ENCODE peak calls at places on chromosome 14, in eight cellular contexts. Z, B, A, Q, S, G, V and P are unnamed samples. For H3K4me1, the result is how much of the 10 kb centered on the place peaks cover.

GRCh38 chr14:30417121-30417520 is 141.8 kb upstream of the G2E3 start:
- DNase-seq in A (no peak), S (no peak), B (no peak), Q (no peak), V (no peak), Z (no peak), G (no peak), P (no peak)

GRCh38 chr14:38208825-38209562 is 1.3 kb downstream of the SSTR1 start:
- DNase-seq in B (no peak), V (peak), S (no peak), A (no peak), Q (no peak), Z (peak), G (no peak), P (no peak)

GRCh38 chr14:36066636-36067035 is 109.9 kb downstream of the PTCSC3 start:
- DNase-seq in V (no peak), B (no peak), G (no peak), A (no peak), S (no peak), Q (no peak), Z (no peak), P (no peak)

GRCh38 chr14:51735851-51736250 is 84.1 kb downstream of the FRMD6 start:
- DNase-seq in Z (no peak), A (no peak), Q (no peak), B (no peak), S (no peak), V (no peak), G (no peak), P (no peak)

GRCh38 chr14:102442241-102443211 is 67.0 kb downstream of the ANKRD9 start:
- DNase-seq in A (no peak), G (no peak), Q (no peak), V (no peak), B (no peak), Z (peak), S (no peak), P (no peak)

GRCh38 chr14:59283380-59283779 is 94.9 kb downstream of the DAAM1 start:
- DNase-seq in V (no peak), Z (no peak), B (no peak), Q (no peak), G (no peak), A (no peak), S (no peak), P (no peak)

GRCh38 chr14:81211844-81212243 is 8.9 kb downstream of the GTF2A1 start:
- DNase-seq in G (peak), A (no peak), Z (no peak), S (peak), V (no peak), Q (no peak), B (no peak), P (peak)

GRCh38 chr14:78175412-78175811 is 5.2 kb downstream of the NRXN3 start:
- DNase-seq in V (no peak), G (no peak), S (no peak), B (no peak), Z (no peak), A (no peak), Q (no peak), P (no peak)

GRCh38 chr14:99531221-99532096 is 50.2 kb downstream of the CCNK start:
- DNase-seq in V (no peak), B (no peak), Q (no peak), G (no peak), S (no peak), Z (peak), A (no peak), P (no peak)
- H3K4me1 ChIP-seq in V (under half), B (under half), Q (under half), G (under half), S (under half), Z (under half), A (under half), P (under half)

DNA sequence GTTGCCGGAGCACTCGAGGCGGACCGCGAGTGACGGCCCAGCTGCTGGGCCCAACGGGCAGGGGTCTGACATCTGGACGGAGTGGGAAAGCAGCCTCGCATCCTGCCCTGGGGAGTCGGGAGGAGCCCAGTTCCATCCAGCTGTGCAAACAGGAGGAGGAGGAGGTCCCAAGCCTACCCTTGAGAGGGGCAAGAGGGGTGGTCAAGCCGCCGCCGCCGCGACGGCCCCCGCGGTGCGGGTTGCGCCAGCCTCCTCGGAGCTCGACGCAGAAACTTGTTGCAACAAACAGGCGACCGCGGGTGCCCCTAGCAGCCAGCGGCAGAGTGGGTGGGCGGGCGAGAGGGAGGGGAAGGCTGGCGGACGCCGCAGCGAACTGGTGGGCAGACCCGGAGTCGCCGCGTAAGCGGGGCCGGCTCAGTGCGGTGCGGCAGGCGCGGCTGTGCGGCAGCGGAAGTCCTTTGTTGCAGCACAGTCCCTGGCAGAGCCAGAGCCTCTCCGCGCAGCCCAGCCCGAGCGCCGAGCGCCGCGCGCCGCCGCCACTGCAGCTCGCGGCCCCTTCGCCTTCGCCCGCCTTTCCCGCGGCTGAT is at the start of gene ZBTB1:
- DNase-seq in V (peak), G (peak), Q (peak), B (peak), A (peak), Z (peak), S (peak), P (peak)
- H3K4me1 ChIP-seq in V (under half), G (half or more), Q (under half), B (under half), A (under half), Z (under half), S (half or more), P (under half)

DNA sequence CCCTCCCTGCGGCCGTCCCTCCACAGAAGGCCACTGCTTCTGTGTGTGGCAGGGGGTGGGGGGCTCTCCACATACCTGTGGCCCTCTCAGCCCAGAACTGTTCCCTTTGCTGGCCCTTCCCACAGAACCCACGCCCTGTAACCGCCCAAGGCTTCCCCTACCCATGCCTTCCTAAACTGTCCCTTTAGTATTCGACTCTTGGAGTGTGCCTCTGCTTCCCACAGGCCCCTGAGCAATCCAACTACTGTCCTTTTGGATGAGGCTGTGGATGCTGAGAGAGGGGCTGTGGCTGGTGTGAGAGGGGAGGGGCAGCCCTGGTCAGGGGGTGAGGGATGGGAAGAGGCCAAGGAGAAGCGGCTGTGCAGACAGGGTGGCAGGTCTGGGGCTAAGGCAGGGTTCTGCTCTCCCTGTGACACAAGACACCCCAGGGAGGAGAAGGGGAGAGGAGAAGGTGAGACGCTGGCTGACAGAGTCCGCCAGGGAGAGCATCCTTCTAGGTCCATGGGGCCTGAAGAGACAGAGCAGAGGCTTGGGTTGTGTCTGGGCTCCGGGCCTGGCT is 46.0 kb downstream of the DLK1 start:
- DNase-seq in B (no peak), Q (no peak), G (no peak), V (peak), Z (no peak), A (no peak), S (no peak), P (no peak)
- H3K4me1 ChIP-seq in B (under half), Q (under half), G (under half), V (under half), Z (under half), A (under half), S (under half), P (under half)

GRCh38 chr14:55609681-55610080 is 29.7 kb downstream of the KTN1 start:
- DNase-seq in B (no peak), A (no peak), V (no peak), Q (no peak), S (no peak), Z (peak), G (no peak), P (no peak)
- H3K4me1 ChIP-seq in B (under half), A (under half), V (under half), Q (under half), S (under half), Z (under half), G (under half), P (under half)

GRCh38 chr14:65332141-65332871 is 80.2 kb upstream of the FUT8 start:
- DNase-seq in A (no peak), B (no peak), G (no peak), V (no peak), S (no peak), Q (no peak), Z (no peak), P (no peak)

GRCh38 chr14:65329911-65330310 is 82.6 kb upstream of the FUT8 start:
- DNase-seq in S (no peak), Q (no peak), V (no peak), B (no peak), Z (no peak), G (no peak), A (no peak), P (no peak)

GRCh38 chr14:65329481-65329880 is 83.0 kb upstream of the FUT8 start:
- DNase-seq in Z (no peak), S (no peak), B (no peak), V (no peak), G (no peak), A (no peak), Q (no peak), P (no peak)

GRCh38 chr14:65330416-65330815 is 82.1 kb upstream of the FUT8 start:
- DNase-seq in Q (no peak), S (no peak), B (no peak), V (no peak), Z (no peak), A (no peak), G (no peak), P (no peak)

DNA sequence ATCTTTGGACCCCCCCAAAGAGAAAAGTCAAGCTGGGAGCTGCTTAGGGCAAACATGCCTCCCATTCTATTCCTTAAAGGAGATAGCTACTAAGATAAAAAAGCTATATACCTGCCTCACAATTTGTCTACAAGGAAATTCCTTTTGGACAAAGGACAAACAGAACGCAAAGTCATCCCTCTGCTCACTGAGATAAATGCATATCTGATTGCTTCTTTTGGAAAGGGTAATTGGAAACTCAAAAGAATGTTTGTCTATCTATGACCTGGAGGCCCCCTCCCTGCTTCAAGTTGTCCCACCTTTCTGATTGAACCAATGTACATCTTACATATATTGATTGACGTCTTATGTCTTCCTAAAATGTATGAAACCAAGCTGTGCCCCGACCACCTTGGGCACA is 80.9 kb upstream of the FUT8 start:
- DNase-seq in G (no peak), Z (no peak), V (no peak), S (no peak), B (no peak), Q (no peak), A (no peak), P (no peak)
- H3K4me1 ChIP-seq in G (under half), Z (under half), V (under half), S (under half), B (under half), Q (under half), A (under half), P (under half)

GRCh38 chr14:49972199-49972671 is 79.4 kb downstream of the ARF6 start:
- DNase-seq in V (no peak), B (no peak), G (no peak), Z (no peak), A (peak), Q (peak), S (no peak), P (no peak)
- H3K4me1 ChIP-seq in V (under half), B (under half), G (half or more), Z (half or more), A (under half), Q (under half), S (half or more), P (half or more)

DNA sequence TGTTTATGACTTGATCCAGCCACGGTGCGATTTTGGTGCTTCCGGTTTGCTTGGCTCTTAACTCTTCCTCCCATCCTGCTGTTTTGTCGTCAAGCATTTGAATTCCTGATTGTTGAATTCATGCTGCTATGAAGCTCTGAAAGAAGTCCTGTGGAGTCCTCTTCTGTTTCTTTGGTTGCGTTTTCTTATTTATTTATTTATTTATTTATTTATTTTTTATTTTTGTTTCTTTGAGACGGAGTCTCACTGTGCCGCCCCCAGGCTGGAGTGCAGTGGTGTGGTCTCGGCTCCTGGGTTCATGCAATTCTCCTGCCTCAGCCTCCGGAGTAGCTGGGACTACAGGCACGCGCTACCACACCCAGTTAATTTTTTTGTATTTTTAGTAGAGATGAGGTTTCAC is 3.0 kb upstream of the MTA1 start:
- DNase-seq in A (no peak), G (no peak), B (no peak), Q (no peak), Z (peak), S (no peak), V (no peak), P (no peak)
- H3K4me1 ChIP-seq in A (under half), G (under half), B (under half), Q (under half), Z (under half), S (under half), V (under half), P (under half)

GRCh38 chr14:71465316-71465715 is 466.9 kb upstream of the RGS6 start:
- DNase-seq in A (no peak), G (no peak), V (no peak), Q (no peak), B (no peak), S (no peak), Z (no peak), P (no peak)

GRCh38 chr14:71466251-71466650 is 466.0 kb upstream of the RGS6 start:
- DNase-seq in V (no peak), G (no peak), A (no peak), Z (no peak), Q (no peak), S (no peak), B (no peak), P (no peak)

GRCh38 chr14:71468701-71469100 is 463.5 kb upstream of the RGS6 start:
- DNase-seq in V (no peak), S (no peak), G (no peak), A (no peak), B (no peak), Z (no peak), Q (no peak), P (no peak)

GRCh38 chr14:71466942-71467341 is 465.3 kb upstream of the RGS6 start:
- DNase-seq in A (no peak), G (no peak), S (no peak), V (no peak), Q (no peak), B (no peak), Z (no peak), P (no peak)

GRCh38 chr14:71467419-71467818 is 464.8 kb upstream of the RGS6 start:
- DNase-seq in Q (no peak), A (no peak), V (no peak), G (no peak), Z (no peak), B (no peak), S (no peak), P (no peak)
- H3K4me1 ChIP-seq in Q (under half), A (under half), V (under half), G (under half), Z (under half), B (under half), S (under half), P (under half)

GRCh38 chr14:68951051-68951797 is 27.9 kb downstream of the ACTN1 start:
- DNase-seq in G (no peak), V (no peak), Z (no peak), A (peak), S (no peak), Q (peak), B (peak), P (peak)

GRCh38 chr14:68950111-68950510 is 29.0 kb downstream of the ACTN1 start:
- DNase-seq in S (no peak), Q (no peak), B (no peak), A (no peak), V (no peak), Z (no peak), G (no peak), P (no peak)

GRCh38 chr14:68948686-68949085 is 30.4 kb downstream of the ACTN1 start:
- DNase-seq in V (no peak), S (no peak), G (no peak), Z (no peak), B (no peak), Q (no peak), A (no peak), P (no peak)

GRCh38 chr14:68947802-68948201 is 31.3 kb downstream of the ACTN1 start:
- DNase-seq in Z (peak), A (peak), V (no peak), B (no peak), Q (peak), G (no peak), S (no peak), P (peak)

GRCh38 chr14:68949236-68949965 is 29.7 kb downstream of the ACTN1 start:
- DNase-seq in G (no peak), V (no peak), A (no peak), Q (no peak), Z (no peak), S (no peak), B (no peak), P (no peak)
- H3K4me1 ChIP-seq in G (half or more), V (under half), A (half or more), Q (under half), Z (half or more), S (under half), B (half or more), P (under half)